ENCODE peak calls at places on chromosomes 6 and 20, in six cellular contexts. Z, G, K, P, D and H are unnamed samples.

GRCh38 chr20:61420056-61420455 is 168.0 kb downstream of the CDH4 start:
- DNase-seq in Z (no peak), G (no peak), K (no peak), P (no peak), D (no peak), H (no peak)

GRCh38 chr6:43269273-43270007 is 26.2 kb downstream of the TTBK1 start:
- DNase-seq in Z (no peak), G (no peak), K (no peak), P (no peak), D (no peak), H (no peak)

GRCh38 chr6:37202788-37203491 is 33.0 kb downstream of the PIM1 start:
- DNase-seq in Z (no peak), G (no peak), K (no peak), P (no peak), D (no peak), H (no peak)

GRCh38 chr6:170208171-170208601 is 82.7 kb downstream of the DLL1 start:
- DNase-seq in Z (no peak), G (peak; percentile 7), K (no peak), P (no peak), D (no peak), H (peak; percentile 3)

GRCh38 chr20:3744806-3745685 is 12.6 kb downstream of the HSPA12B start:
- DNase-seq in Z (peak; percentile 4), G (peak; percentile 56), K (no peak), P (peak; percentile 95), D (no peak), H (no peak)

GRCh38 chr6:17907467-17908229 is 79.8 kb downstream of the KIF13A start:
- DNase-seq in Z (peak; percentile 87), G (peak; percentile 71), K (peak; percentile 98), P (peak; percentile 95), D (peak; percentile 99), H (peak; percentile 31)

GRCh38 chr20:37650661-37651060 is 43.2 kb upstream of the CTNNBL1 start:
- DNase-seq in Z (no peak), G (no peak), K (no peak), P (no peak), D (no peak), H (no peak)

GRCh38 chr6:38671885-38672467 is 31.0 kb downstream of the GLO1 start:
- DNase-seq in Z (peak; percentile 64), G (no peak), K (peak; percentile 55), P (peak; percentile 43), D (peak; percentile 77), H (peak; percentile 10)

GRCh38 chr6:135796884-135797283 is 54.6 kb upstream of the PDE7B start:
- DNase-seq in Z (no peak), G (no peak), K (no peak), P (no peak), D (peak; percentile 28), H (no peak)

GRCh38 chr6:94478178-94479140 is 1059.1 kb upstream of the EPHA7 start:
- DNase-seq in Z (no peak), G (no peak), K (no peak), P (no peak), D (no peak), H (no peak)

GRCh38 chr6:146871613-146872465 is 273.1 kb downstream of the ADGB start:
- DNase-seq in Z (peak; percentile 23), G (no peak), K (no peak), P (no peak), D (peak; percentile 8), H (no peak)

GRCh38 chr20:18783385-18783959 is 30.1 kb upstream of the SCP2D1 start:
- DNase-seq in Z (no peak), G (no peak), K (no peak), P (no peak), D (no peak), H (no peak)

GRCh38 chr6:34145161-34146020 is 496 bp downstream of the GRM4 start:
- DNase-seq in Z (no peak), G (no peak), K (no peak), P (peak; percentile 37), D (peak; percentile 33), H (no peak)

GRCh38 chr6:35725721-35726438 is 11.0 kb upstream of the ARMC12 start:
- DNase-seq in Z (no peak), G (peak; percentile 68), K (no peak), P (peak; percentile 36), D (peak; percentile 88), H (peak; percentile 78)

GRCh38 chr6:106591111-106591825 is 38.0 kb downstream of the RTN4IP1 start:
- DNase-seq in Z (peak; percentile 70), G (no peak), K (peak; percentile 91), P (peak; percentile 16), D (peak; percentile 76), H (no peak)

GRCh38 chr6:121413831-121414368 is 21.5 kb upstream of the GJA1 start:
- DNase-seq in Z (no peak), G (no peak), K (no peak), P (no peak), D (peak; percentile 34), H (no peak)

GRCh38 chr6:138722425-138723371 is 50.9 kb upstream of the CCDC28A start:
- DNase-seq in Z (peak; percentile 92), G (no peak), K (peak; percentile 87), P (peak; percentile 10), D (peak; percentile 20), H (no peak)

GRCh38 chr6:156658186-156658585 is 119.0 kb upstream of the ARID1B start:
- DNase-seq in Z (peak; percentile 93), G (no peak), K (peak; percentile 39), P (no peak), D (peak; percentile 89), H (peak; percentile 24)

GRCh38 chr6:156658596-156659316 is 118.4 kb upstream of the ARID1B start:
- DNase-seq in Z (peak; percentile 5), G (no peak), K (no peak), P (no peak), D (peak; percentile 29), H (no peak)

GRCh38 chr6:156660389-156660788 is 116.8 kb upstream of the ARID1B start:
- DNase-seq in Z (no peak), G (no peak), K (no peak), P (no peak), D (no peak), H (no peak)

GRCh38 chr6:156659317-156660198 is 117.6 kb upstream of the ARID1B start:
- DNase-seq in Z (no peak), G (no peak), K (no peak), P (no peak), D (no peak), H (no peak)

GRCh38 chr6:156662025-156662445 is 115.1 kb upstream of the ARID1B start:
- DNase-seq in Z (no peak), G (no peak), K (no peak), P (peak; percentile 80), D (no peak), H (no peak)
- TF ChIP-seq CTCF in Z (peak; percentile 15), G (no peak), K (peak; percentile 66), P (peak; percentile 72), D (peak; percentile 43), H (no peak)

DNA sequence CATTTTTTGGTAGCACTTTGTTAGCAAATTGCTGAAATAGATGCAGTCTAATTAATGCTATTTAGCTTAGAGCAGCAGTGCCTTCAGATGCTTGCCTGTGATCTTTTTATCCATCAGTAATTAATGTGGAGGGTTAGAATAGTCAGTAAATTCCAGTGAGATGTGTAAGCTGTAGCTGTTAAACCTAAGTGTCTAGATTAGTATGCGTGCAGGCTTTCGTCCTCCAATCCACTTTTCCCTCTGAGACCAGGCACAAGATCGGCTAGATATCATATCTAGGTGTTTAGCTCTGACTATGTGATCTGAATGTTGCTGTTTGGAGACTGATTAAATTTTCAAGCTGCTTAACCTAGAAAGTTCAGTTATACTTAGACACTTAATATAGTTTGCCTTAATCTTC is 41.1 kb downstream of the XRN2 start:
- DNase-seq in Z (no peak), G (no peak), K (no peak), P (no peak), D (no peak), H (no peak)
- TF ChIP-seq CTCF in Z (no peak), G (no peak), K (no peak), P (no peak), D (no peak), H (no peak)

GRCh38 chr6:124659427-124659826 is 302.8 kb upstream of the RNF217 start:
- DNase-seq in Z (no peak), G (no peak), K (no peak), P (peak; percentile 1), D (no peak), H (no peak)
- TF ChIP-seq CTCF in Z (no peak), G (no peak), K (no peak), P (no peak), D (no peak), H (no peak)

DNA sequence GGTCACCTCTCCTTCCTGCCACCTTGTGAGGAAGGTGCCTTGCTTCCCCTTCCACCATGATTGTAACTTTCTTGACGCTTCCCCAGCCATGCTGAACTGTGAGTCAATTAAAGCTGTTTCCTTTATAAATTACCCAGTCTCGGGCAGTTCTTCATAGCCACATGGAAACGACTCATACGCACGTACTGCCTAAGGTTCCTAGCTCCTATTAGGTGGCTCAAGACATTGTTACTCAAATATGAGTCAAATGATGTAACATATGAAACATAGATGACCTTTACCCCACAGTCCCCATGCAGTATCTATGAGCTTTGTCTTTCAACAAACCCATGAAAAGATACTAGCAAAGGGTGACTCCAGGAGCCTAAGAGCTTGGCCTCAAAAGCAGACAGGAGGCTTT is 98.3 kb downstream of the SIM1 start:
- DNase-seq in Z (no peak), G (no peak), K (peak; percentile 62), P (peak; percentile 27), D (peak; percentile 68), H (no peak)
- TF ChIP-seq CTCF in Z (no peak), G (no peak), K (no peak), P (no peak), D (no peak), H (no peak)

DNA sequence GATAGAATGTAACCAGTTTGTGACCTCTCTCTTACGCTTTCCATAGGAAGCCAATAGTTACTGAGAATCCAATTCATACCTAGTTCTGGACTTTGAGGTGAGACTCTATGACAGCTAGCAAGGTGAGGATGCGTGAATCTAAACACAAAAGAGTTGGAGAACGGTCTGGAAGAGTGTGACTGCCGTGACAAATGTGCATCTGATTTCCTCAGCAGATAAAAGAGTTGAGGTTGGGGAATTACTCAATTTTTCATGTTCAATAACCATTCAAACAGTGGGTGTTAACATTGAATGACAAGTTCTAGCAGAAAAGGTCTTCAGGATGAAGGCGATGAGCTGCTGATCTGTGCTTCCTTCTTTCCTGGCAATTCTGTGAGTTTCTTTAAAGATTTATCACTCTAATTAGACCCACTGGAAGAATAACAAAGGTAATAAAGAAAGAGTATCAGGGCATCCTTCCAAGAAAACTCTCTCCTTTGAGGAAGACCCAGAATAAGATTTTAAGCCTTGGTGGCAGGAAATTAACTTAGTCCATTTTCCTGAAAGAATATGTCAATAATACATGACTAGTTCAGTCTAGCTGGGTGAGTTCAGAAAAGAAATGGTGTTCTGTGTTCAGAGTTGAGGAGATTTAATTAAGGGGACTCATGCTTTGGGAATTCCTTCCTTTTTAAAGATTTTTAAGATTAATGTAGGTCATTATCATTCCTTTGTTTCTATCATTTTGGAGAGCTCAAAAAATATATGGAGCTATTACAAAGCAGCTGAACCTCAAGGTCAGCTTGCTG is 24.5 kb downstream of the KIF3B start:
- DNase-seq in Z (no peak), G (no peak), K (peak; percentile 20), P (no peak), D (no peak), H (no peak)
- TF ChIP-seq CTCF in Z (no peak), G (no peak), K (no peak), P (no peak), D (no peak), H (no peak)